ENCODE peak calls at places on chromosome 2, in four cellular contexts. W is EL, P is tibial artery, A is AG20443. M is an unnamed sample.

GRCh38 chr2:157338013-157338412 is 12.4 kb upstream of the ERMN start:
- DNase-seq in W (no peak), P (no peak), A (no peak), M (no peak)

GRCh38 chr2:72827999-72828646 is 2.3 kb upstream of the EXOC6B start:
- DNase-seq in W (peak), P (no peak), A (peak), M (no peak)

GRCh38 chr2:58428553-58429284 is 187.6 kb upstream of the FANCL start:
- DNase-seq in W (no peak), P (no peak), A (peak), M (peak)

GRCh38 chr2:105242286-105242993 is 897 bp downstream of the GPR45 start:
- DNase-seq in W (no peak), P (no peak), A (no peak), M (no peak)

GRCh38 chr2:74534411-74534810 is 4.7 kb downstream of the HTRA2 start:
- DNase-seq in W (no peak), P (no peak), A (no peak), M (no peak)

GRCh38 chr2:152560163-152560562 is 157.1 kb downstream of the PRPF40A start:
- DNase-seq in W (peak), P (no peak), A (peak), M (no peak)

GRCh38 chr2:226424971-226425370 is 374.6 kb downstream of the IRS1 start:
- DNase-seq in W (no peak), P (no peak), A (no peak), M (no peak)

GRCh38 chr2:46351388-46352141 is 54.4 kb downstream of the EPAS1 start:
- DNase-seq in W (no peak), P (no peak), A (no peak), M (no peak)

GRCh38 chr2:10036095-10036879 is 7.1 kb upstream of the KLF11 start:
- DNase-seq in W (peak), P (peak), A (peak), M (no peak)

GRCh38 chr2:98607741-98608117 is 583 bp downstream of the COA5 start:
- DNase-seq in W (no peak), P (no peak), A (no peak), M (no peak)

GRCh38 chr2:74525717-74526648 is at the start of gene DQX1:
- DNase-seq in W (peak), P (no peak), A (no peak), M (peak)

GRCh38 chr2:18545384-18545783 is 15.1 kb downstream of the RDH14 start:
- DNase-seq in W (peak), P (no peak), A (peak), M (no peak)

M was measured in GM10248.